ENCODE peak calls at places on chromosomes 4 and X, in four cellular contexts. K is H1, B is IMR-90, J is H9. W is an unnamed sample.

GRCh38 chr4:113476800-113477199 is 284.7 kb downstream of the CAMK2D start:
- DNase-seq in J (no peak), K (no peak), B (peak; percentile 47), W (no peak)

GRCh38 chr4:87560802-87561201 is 31.6 kb upstream of the SPARCL1 start:
- DNase-seq in J (no peak), K (no peak), B (no peak), W (no peak)

GRCh38 chr4:142778430-142778829 is 67.7 kb downstream of the INPP4B start:
- DNase-seq in J (no peak), K (no peak), B (peak; percentile 74), W (no peak)

GRCh38 chr4:98804403-98804802 is 124.5 kb downstream of the EIF4E start:
- DNase-seq in B (no peak), J (no peak), K (no peak), W (no peak)

GRCh38 chrX:30627818-30628652 is 25.2 kb upstream of the GK start:
- DNase-seq in B (no peak), K (no peak), J (no peak), W (no peak)

GRCh38 chrX:120726294-120726693 is 96.4 kb upstream of the C1GALT1C1 start:
- DNase-seq in K (no peak), J (no peak), B (no peak), W (no peak)

GRCh38 chr4:7048642-7049041 is 5.5 kb downstream of the TADA2B start:
- DNase-seq in K (no peak), J (no peak), B (no peak), W (no peak)

GRCh38 chrX:15269618-15270521 is at the start of gene ASB9:
- DNase-seq in B (peak; percentile 34), J (peak; percentile 43), K (peak; percentile 39), W (no peak)

GRCh38 chr4:143701365-143701764 is 890 bp upstream of the FREM3 start:
- DNase-seq in B (no peak), K (no peak), J (no peak), W (no peak)

GRCh38 chr4:88659061-88659889 is 38.4 kb downstream of the NAP1L5 start:
- DNase-seq in B (peak; percentile 77), K (no peak), J (peak; percentile 58), W (peak; percentile 18)

GRCh38 chrX:132648870-132649269 is 160.0 kb upstream of the MBNL3 start:
- DNase-seq in B (peak; percentile 7), J (no peak), K (no peak), W (no peak)

GRCh38 chr4:38235338-38235737 is 275.1 kb downstream of the PTTG2 start:
- DNase-seq in J (no peak), B (no peak), K (no peak), W (no peak)

GRCh38 chr4:187732524-187732923 is 263.0 kb upstream of the ZFP42 start:
- DNase-seq in K (no peak), B (peak; percentile 10), J (no peak), W (no peak)

GRCh38 chr4:144575181-144575580 is 70.8 kb upstream of the HHIP start:
- DNase-seq in B (no peak), J (no peak), K (no peak), W (no peak)

GRCh38 chrX:87572911-87573310 is 55.3 kb downstream of the KLHL4 start:
- DNase-seq in J (no peak), K (no peak), B (no peak), W (no peak)

GRCh38 chrX:17511556-17511955 is 136.6 kb downstream of the NHS start:
- DNase-seq in K (no peak), B (peak; percentile 42), J (no peak), W (no peak)

GRCh38 chr4:135777386-135777785 is 1575.8 kb upstream of the PABPC4L start:
- DNase-seq in B (no peak), K (no peak), J (no peak), W (no peak)

GRCh38 chr4:70996014-70996353 is 2.5 kb downstream of the DCK start:
- DNase-seq in J (no peak), K (no peak), B (no peak), W (no peak)

GRCh38 chr4:54541426-54542118 is 116.2 kb upstream of the KIT start:
- DNase-seq in J (no peak), B (peak; percentile 54), K (no peak), W (no peak)

GRCh38 chr4:185833055-185833598 is 21.1 kb upstream of the SORBS2 start:
- DNase-seq in J (no peak), B (peak; percentile 21), K (no peak), W (no peak)

GRCh38 chr4:81919810-81920209 is 448.1 kb upstream of the RASGEF1B start:
- DNase-seq in B (no peak), K (no peak), J (no peak), W (no peak)

GRCh38 chr4:145340071-145340695 is 141.5 kb upstream of the SMAD1 start:
- DNase-seq in K (peak; percentile 52), B (no peak), J (peak; percentile 62), W (no peak)

GRCh38 chr4:82691431-82691830 is 107.2 kb downstream of the SCD5 start:
- DNase-seq in J (no peak), B (no peak), K (peak; percentile 7), W (no peak)

GRCh38 chrX:154516655-154517100 is 646 bp upstream of the FAM3A start:
- DNase-seq in K (no peak), B (peak; percentile 54), J (peak; percentile 59), W (no peak)

GRCh38 chr4:14180983-14181601 is 553.6 kb upstream of the BOD1L1 start:
- DNase-seq in K (no peak), B (peak; percentile 14), J (no peak), W (no peak)

GRCh38 chrX:38172596-38172995 is 48.1 kb downstream of the SRPX start:
- DNase-seq in B (peak; percentile 9), J (no peak), K (no peak), W (no peak)

GRCh38 chrX:153874366-153875125 is 11.4 kb downstream of the L1CAM start:
- DNase-seq in J (no peak), K (no peak), B (no peak), W (no peak)

GRCh38 chr4:95077864-95078263 is 320.1 kb downstream of the BMPR1B start:
- DNase-seq in J (no peak), K (no peak), B (peak; percentile 38), W (no peak)

GRCh38 chr4:36241771-36242170 is 2.5 kb downstream of the ARAP2 start:
- DNase-seq in K (no peak), J (no peak), B (no peak), W (no peak)
- H2AFZ ChIP-seq in K (no peak overlapping the region), J (no peak overlapping the region), B (no peak overlapping the region), W (no peak overlapping the region)

GRCh38 chr4:148057425-148058020 is 325.6 kb downstream of the ARHGAP10 start:
- DNase-seq in K (no peak), J (no peak), B (no peak), W (no peak)
- H3K27ac ChIP-seq in K (no peak overlapping the region), J (no peak overlapping the region), B (no peak overlapping the region), W (no peak overlapping the region)

DNA sequence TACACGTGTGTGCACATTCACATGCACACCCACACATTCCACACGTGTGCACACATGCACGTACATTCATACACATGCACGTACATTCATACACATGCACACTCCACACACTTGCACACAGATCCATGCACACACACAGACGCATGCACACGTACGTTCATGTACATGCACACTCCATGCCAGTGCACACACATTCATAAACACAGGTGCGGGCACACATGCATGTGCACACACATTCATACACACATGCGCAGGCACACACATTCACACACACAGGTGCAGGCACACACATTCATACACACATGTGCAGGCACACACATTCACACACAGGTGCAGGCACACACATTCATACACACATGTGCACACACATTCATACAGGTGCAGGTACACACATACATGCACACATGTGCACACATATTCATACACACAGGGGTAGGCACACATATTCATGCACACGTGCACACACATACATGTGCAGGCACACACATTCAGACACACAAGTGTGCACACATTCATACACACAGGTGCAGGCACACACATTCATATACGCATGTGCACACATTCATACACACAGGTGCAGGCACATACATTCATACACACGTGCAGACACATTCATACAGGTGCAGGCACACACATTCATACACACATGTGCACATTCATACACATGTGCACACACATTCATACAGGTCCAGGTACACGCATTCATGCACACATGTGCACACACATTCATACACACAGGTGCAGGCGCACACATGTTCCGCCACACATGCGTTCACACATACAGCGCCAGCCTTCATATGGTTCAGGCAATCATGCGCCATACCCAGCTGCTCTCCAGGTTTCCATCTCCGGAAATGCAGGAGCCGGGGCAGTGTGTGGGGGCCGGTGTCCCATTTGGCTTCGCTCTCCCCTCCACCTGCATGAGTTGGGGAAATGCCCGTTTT is 124.8 kb downstream of the HMX1 start:
- DNase-seq in B (no peak), J (peak; percentile 16), K (peak; percentile 17), W (no peak)
- H3K23ac ChIP-seq in B (no peak overlapping the region), J (no peak overlapping the region), K (peak overlapping the region; percentile 92), W (peak overlapping the region; percentile 58)

GRCh38 chrX:50881028-50881427 is 29.5 kb upstream of the BMP15 start:
- DNase-seq in B (no peak), J (no peak), K (no peak), W (no peak)
- H2AFZ ChIP-seq in B (no peak overlapping the region), J (no peak overlapping the region), K (no peak overlapping the region), W (no peak overlapping the region)

DNA sequence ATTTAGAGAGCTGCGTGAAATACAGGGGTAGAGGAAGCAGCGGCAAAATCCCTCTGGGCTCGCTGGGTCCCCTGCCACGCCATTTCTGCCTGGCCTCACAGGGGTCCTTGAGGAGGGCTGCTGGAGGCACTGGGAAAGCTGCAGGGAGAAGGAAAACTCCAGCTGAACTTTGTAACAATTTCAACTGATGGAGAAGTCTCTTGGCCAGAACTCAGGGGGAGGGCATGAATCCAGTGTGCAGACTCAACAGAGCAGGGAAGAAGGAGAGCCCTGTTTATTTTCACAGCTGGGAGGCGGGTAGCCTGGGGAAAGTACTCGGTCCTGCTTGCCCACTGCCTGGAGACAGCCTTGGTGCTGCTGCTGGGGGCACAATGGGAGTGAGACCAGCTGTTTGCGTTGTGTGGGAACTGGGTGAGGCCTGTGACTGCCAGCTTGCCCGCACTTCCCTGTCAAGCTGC is 93.2 kb upstream of the MAPK10 start:
- DNase-seq in B (peak; percentile 70), J (no peak), K (no peak), W (no peak)
- H3K27ac ChIP-seq in B (peak overlapping the region; percentile 89), J (no peak overlapping the region), K (no peak overlapping the region), W (peak overlapping the region; percentile 56)